ENCODE peak calls at places on chromosomes 11 and 22, in four cellular contexts. J is stimulated activated effector memory CD8-positive, alpha-beta T cell treated with anti-CD3 and anti-CD28 coated beads, Interleukin-12 subunit alpha, Interleukin-12 subunit beta, amount 100 ng/mL, for 72 hours; H is NCI-H1092; N is GM10248. A is an unnamed sample.

GRCh38 chr11:63635762-63636465 is 21.7 kb upstream of the PLAAT3 start:
- DNase-seq in J (peak), N (peak), H (no peak), A (peak)

GRCh38 chr11:68965901-68966868 is 14.6 kb downstream of the MRGPRD start:
- DNase-seq in H (no peak), J (no peak), N (no peak), A (no peak)

GRCh38 chr11:2538951-2539735 is 94.3 kb downstream of the KCNQ1 start:
- DNase-seq in J (no peak), N (no peak), H (no peak), A (no peak)

GRCh38 chr11:45580399-45580798 is 85.0 kb downstream of the CHST1 start:
- DNase-seq in N (no peak), J (no peak), H (no peak), A (peak)

GRCh38 chr11:19404787-19405186 is 164.0 kb upstream of the E2F8 start:
- DNase-seq in J (no peak), N (no peak), H (no peak), A (no peak)

GRCh38 chr11:117172678-117173421 is 5.7 kb upstream of the SIDT2 start:
- DNase-seq in J (no peak), H (no peak), N (no peak), A (no peak)

GRCh38 chr22:36913431-36914382 is at the start of gene CSF2RB:
- DNase-seq in H (no peak), J (no peak), N (peak), A (peak)

GRCh38 chr22:21591695-21592094 is 24.2 kb downstream of the UBE2L3 start:
- DNase-seq in J (no peak), H (no peak), N (no peak), A (no peak)

GRCh38 chr11:114259124-114259526 is 37.1 kb upstream of the NNMT start:
- DNase-seq in N (no peak), H (no peak), J (no peak), A (no peak)